ENCODE peak calls at places on chromosomes 11 and 22, in six cellular contexts. One of them, this sample, is unnamed.
A peak's percentile ranks its signal among the peaks of the same experiment; 100 is the strongest.

GRCh38 chr11:47289856-47290255 is 19.9 kb downstream of the MADD start:
- DNase-seq in RCC 7860: no peak
- DNase-seq in KBM-7: no peak
- DNase-seq in kidney tubule cell: no peak
- DNase-seq in EH: no peak
- DNase-seq in neuronal stem cell: no peak
- DNase-seq in this sample: no peak

GRCh38 chr11:85844439-85845051 is 10.6 kb upstream of the CCDC83 start:
- DNase-seq in RCC 7860: peak; percentile 88
- DNase-seq in KBM-7: no peak
- DNase-seq in kidney tubule cell: peak; percentile 98
- DNase-seq in EH: peak; percentile 50
- DNase-seq in neuronal stem cell: no peak
- DNase-seq in this sample: peak; percentile 99

GRCh38 chr22:49203863-49204598 is 623.6 kb downstream of the BRD1 start:
- DNase-seq in RCC 7860: no peak
- DNase-seq in KBM-7: no peak
- DNase-seq in kidney tubule cell: no peak
- DNase-seq in EH: no peak
- DNase-seq in neuronal stem cell: no peak
- DNase-seq in this sample: no peak

GRCh38 chr11:64718084-64718779 is 4.8 kb downstream of the NRXN2 start:
- DNase-seq in RCC 7860: no peak
- DNase-seq in KBM-7: no peak
- DNase-seq in kidney tubule cell: no peak
- DNase-seq in EH: no peak
- DNase-seq in neuronal stem cell: no peak
- DNase-seq in this sample: no peak

GRCh38 chr11:70397336-70397982 is 870 bp upstream of the CTTN start:
- DNase-seq in RCC 7860: no peak
- DNase-seq in KBM-7: peak; percentile 67
- DNase-seq in kidney tubule cell: no peak
- DNase-seq in EH: peak; percentile 41
- DNase-seq in neuronal stem cell: no peak
- DNase-seq in this sample: no peak

GRCh38 chr11:1889527-1889930 is 2.2 kb downstream of the PRR33 start:
- DNase-seq in RCC 7860: no peak
- DNase-seq in KBM-7: no peak
- DNase-seq in kidney tubule cell: no peak
- DNase-seq in EH: no peak
- DNase-seq in neuronal stem cell: no peak
- DNase-seq in this sample: no peak

GRCh38 chr11:18361154-18361553 is 33.2 kb upstream of the LDHA start:
- DNase-seq in RCC 7860: no peak
- DNase-seq in KBM-7: no peak
- DNase-seq in kidney tubule cell: no peak
- DNase-seq in EH: peak; percentile 76
- DNase-seq in neuronal stem cell: no peak
- DNase-seq in this sample: no peak

GRCh38 chr11:119832536-119832935 is 103.5 kb upstream of the NECTIN1 start:
- DNase-seq in RCC 7860: no peak
- DNase-seq in KBM-7: no peak
- DNase-seq in kidney tubule cell: peak; percentile 45
- DNase-seq in EH: peak; percentile 51
- DNase-seq in neuronal stem cell: no peak
- DNase-seq in this sample: peak; percentile 27

GRCh38 chr11:35584321-35584720 is 33.9 kb upstream of the FJX1 start:
- DNase-seq in RCC 7860: peak; percentile 15
- DNase-seq in KBM-7: no peak
- DNase-seq in kidney tubule cell: peak; percentile 30
- DNase-seq in EH: peak; percentile 84
- DNase-seq in neuronal stem cell: no peak
- DNase-seq in this sample: peak; percentile 86

GRCh38 chr22:44196731-44197131 is 16.0 kb downstream of the PARVG start:
- DNase-seq in RCC 7860: no peak
- DNase-seq in KBM-7: no peak
- DNase-seq in kidney tubule cell: no peak
- DNase-seq in EH: no peak
- DNase-seq in neuronal stem cell: no peak
- DNase-seq in this sample: no peak

GRCh38 chr11:35815556-35816315 is 128.1 kb upstream of the LDLRAD3 start:
- DNase-seq in RCC 7860: no peak
- DNase-seq in KBM-7: no peak
- DNase-seq in kidney tubule cell: no peak
- DNase-seq in EH: peak; percentile 38
- DNase-seq in neuronal stem cell: no peak
- DNase-seq in this sample: no peak

GRCh38 chr11:45100338-45100737 is 46.1 kb upstream of the PRDM11 start:
- DNase-seq in RCC 7860: no peak
- DNase-seq in KBM-7: peak; percentile 53
- DNase-seq in kidney tubule cell: peak; percentile 2
- DNase-seq in EH: peak; percentile 81
- DNase-seq in neuronal stem cell: no peak
- DNase-seq in this sample: peak; percentile 27

GRCh38 chr11:111949519-111950426 is 12.6 kb downstream of the DIXDC1 start:
- DNase-seq in RCC 7860: no peak
- DNase-seq in KBM-7: peak; percentile 26
- DNase-seq in kidney tubule cell: no peak
- DNase-seq in EH: no peak
- DNase-seq in neuronal stem cell: no peak
- DNase-seq in this sample: no peak

GRCh38 chr11:35257287-35257686 is 118.3 kb downstream of the CD44 start:
- DNase-seq in RCC 7860: no peak
- DNase-seq in KBM-7: no peak
- DNase-seq in kidney tubule cell: no peak
- DNase-seq in EH: no peak
- DNase-seq in neuronal stem cell: no peak
- DNase-seq in this sample: no peak

GRCh38 chr11:102974552-102975280 is 19.2 kb upstream of the MMP13 start:
- DNase-seq in RCC 7860: peak; percentile 62
- DNase-seq in KBM-7: no peak
- DNase-seq in kidney tubule cell: peak; percentile 72
- DNase-seq in EH: peak; percentile 71
- DNase-seq in neuronal stem cell: no peak
- DNase-seq in this sample: peak; percentile 86

GRCh38 chr11:119713361-119714040 is 15.5 kb downstream of the NECTIN1 start:
- DNase-seq in RCC 7860: no peak
- DNase-seq in KBM-7: no peak
- DNase-seq in kidney tubule cell: peak; percentile 20
- DNase-seq in EH: no peak
- DNase-seq in neuronal stem cell: no peak
- DNase-seq in this sample: no peak